ENCODE peak calls at places on chromosome 17, in four cellular contexts. L is HL-60, E is K562, S is GM12878. N is an unnamed sample.

GRCh38 chr17:72056727-72057290 is 64.0 kb upstream of the SOX9 start:
- DNase-seq in E (no peak), S (no peak), L (no peak), N (no peak)

GRCh38 chr17:17959520-17960361 is 12.5 kb downstream of the TOM1L2 start:
- DNase-seq in E (no peak), L (no peak), S (peak), N (no peak)

GRCh38 chr17:8912060-8912981 is 44.8 kb upstream of the PIK3R6 start:
- DNase-seq in S (no peak), E (no peak), L (no peak), N (no peak)

GRCh38 chr17:2232244-2232638 is 71.3 kb downstream of the SMG6 start:
- DNase-seq in L (no peak), E (no peak), S (no peak), N (no peak)

GRCh38 chr17:12597895-12598294 is 67.8 kb upstream of the MYOCD start:
- DNase-seq in S (no peak), L (no peak), E (no peak), N (no peak)

GRCh38 chr17:46853896-46854444 is 2.6 kb downstream of the WNT9B start:
- DNase-seq in S (no peak), E (no peak), L (no peak), N (no peak)

GRCh38 chr17:44905006-44906000 is 6.1 kb upstream of the EFTUD2 start:
- DNase-seq in E (no peak), L (no peak), S (no peak), N (no peak)

GRCh38 chr17:1231456-1231855 is 38.8 kb upstream of the BHLHA9 start:
- DNase-seq in E (no peak), L (peak), S (no peak), N (no peak)

GRCh38 chr17:73455050-73455687 is 143.4 kb upstream of the CDC42EP4 start:
- DNase-seq in L (no peak), E (no peak), S (no peak), N (no peak)

GRCh38 chr17:50028207-50029120 is 27.4 kb upstream of the ITGA3 start:
- DNase-seq in L (no peak), S (no peak), E (no peak), N (no peak)

GRCh38 chr17:74028717-74029116 is 174.8 kb upstream of the RPL38 start:
- DNase-seq in L (no peak), E (no peak), S (no peak), N (no peak)

GRCh38 chr17:40532520-40533253 is 31.3 kb upstream of the TNS4 start:
- DNase-seq in S (no peak), L (no peak), E (no peak), N (no peak)

GRCh38 chr17:38879878-38880727 is 10.2 kb downstream of the LASP1 start:
- DNase-seq in E (no peak), L (no peak), S (no peak), N (no peak)

GRCh38 chr17:74163271-74163821 is 40.1 kb upstream of the RPL38 start:
- DNase-seq in E (peak), L (peak), S (no peak), N (no peak)

GRCh38 chr17:40371261-40371929 is 6.9 kb upstream of the GJD3 start:
- DNase-seq in L (no peak), E (peak), S (no peak), N (no peak)

DNA sequence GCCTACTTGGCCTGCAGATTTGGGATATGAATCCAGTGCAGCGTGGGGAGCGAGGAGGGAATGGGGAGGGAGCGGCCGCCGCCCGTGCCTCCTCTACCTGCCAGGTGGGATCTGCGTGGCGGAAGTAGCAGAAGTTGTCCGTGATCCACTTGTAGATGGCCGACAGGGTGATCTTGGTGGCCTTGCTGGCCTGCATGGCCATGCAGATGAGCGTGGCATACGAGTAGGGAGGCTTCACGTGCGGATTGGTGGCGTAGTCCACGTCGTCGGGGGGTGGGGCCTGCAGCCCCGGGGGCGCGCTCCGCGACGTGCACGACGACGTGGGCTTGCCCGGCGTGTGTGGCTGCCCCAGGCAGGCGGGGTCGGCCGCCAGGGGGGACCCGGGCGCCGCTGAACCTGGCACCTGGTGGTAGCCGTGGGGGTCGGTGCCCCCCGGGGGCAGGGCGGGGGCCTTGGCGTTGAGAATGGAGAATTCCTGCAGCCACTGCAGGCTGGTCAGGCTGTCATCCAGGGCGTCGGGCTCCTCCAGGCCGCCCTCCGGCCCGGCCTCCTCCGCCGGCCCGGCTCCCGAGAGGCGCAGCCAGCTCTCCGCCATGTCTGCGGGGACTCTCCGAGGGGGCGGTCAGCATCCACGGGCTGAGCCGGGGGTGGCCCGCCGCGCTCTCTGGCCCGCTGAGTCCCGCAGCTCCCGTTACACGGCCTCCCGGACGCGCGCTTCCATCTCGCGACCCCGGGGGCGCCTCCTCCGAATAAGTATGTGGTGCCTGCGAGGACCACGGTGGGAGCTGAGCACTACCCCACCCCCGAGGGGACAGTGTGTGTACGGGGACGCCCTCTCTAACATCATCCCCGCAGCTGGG is 1.0 kb downstream of the FOXJ1 start:
- DNase-seq in E (peak), L (no peak), S (no peak), N (peak)
- TF ChIP-seq SPI1 in E (no peak), L (no peak), S (no peak), N (no peak)

DNA sequence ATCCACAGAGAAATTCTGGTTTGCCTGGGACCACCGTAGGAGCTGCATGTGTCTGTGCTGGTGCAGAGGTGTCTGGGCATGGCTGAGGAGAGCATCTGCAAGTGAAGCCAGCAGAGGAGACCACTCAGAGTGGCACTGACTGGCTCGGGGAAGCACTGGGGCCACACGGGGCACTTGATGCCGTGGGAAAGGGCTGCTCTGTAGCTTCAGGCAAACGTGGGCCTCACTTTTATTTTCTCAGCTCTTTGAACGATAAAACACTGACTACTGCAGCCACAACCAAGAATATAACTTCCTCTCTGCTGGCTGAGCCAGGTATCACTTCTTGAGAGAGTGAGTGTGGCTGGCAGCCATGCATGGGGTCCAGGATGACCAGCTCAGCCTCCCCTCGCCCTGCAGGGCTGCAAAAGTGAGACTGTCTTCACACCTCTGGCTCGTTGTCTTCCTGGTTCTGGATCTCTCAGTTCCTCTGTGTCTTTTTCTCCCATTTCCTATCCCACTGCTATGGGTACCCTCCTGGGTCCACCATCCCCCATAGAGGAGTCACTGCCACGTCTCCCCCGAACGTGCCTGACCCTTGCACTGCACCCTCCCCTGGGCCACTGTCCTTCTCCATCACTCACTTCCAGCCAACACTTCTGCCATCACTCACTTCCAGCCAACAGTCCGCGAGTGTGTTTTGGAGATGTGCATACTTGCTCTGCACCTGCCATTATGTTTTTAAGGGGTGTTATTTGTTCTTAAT is 201.4 kb upstream of the CHMP6 start:
- DNase-seq in L (no peak), S (peak), E (no peak), N (peak)
- TF ChIP-seq SPI1 in L (no peak), S (peak), E (no peak), N (peak)

GRCh38 chr17:3589784-3590183 is 19.4 kb downstream of the TRPV1 start:
- DNase-seq in L (no peak), E (no peak), S (no peak), N (no peak)
- TF ChIP-seq SPI1 in L (no peak), E (no peak), S (no peak), N (no peak)

GRCh38 chr17:4547118-4547906 is 7.9 kb downstream of the MYBBP1A start:
- DNase-seq in L (no peak), E (no peak), S (no peak), N (no peak)

GRCh38 chr17:4548061-4548461 is 7.1 kb downstream of the MYBBP1A start:
- DNase-seq in E (no peak), S (no peak), L (no peak), N (no peak)

GRCh38 chr17:4550534-4551039 is 4.6 kb downstream of the MYBBP1A start:
- DNase-seq in S (no peak), E (no peak), L (no peak), N (no peak)

GRCh38 chr17:4549781-4550533 is 5.2 kb downstream of the MYBBP1A start:
- DNase-seq in L (no peak), E (no peak), S (no peak), N (no peak)

GRCh38 chr17:4548721-4549531 is 6.3 kb downstream of the MYBBP1A start:
- DNase-seq in L (no peak), S (no peak), E (no peak), N (no peak)
- TF ChIP-seq SPI1 in L (no peak), S (no peak), E (no peak), N (no peak)

GRCh38 chr17:43532581-43532980 is 13.6 kb downstream of the ETV4 start:
- DNase-seq in S (no peak), L (no peak), E (no peak), N (no peak)
- TF ChIP-seq SPI1 in S (no peak), L (no peak), E (no peak), N (no peak)

GRCh38 chr17:58415371-58416055 is 1.8 kb downstream of the RNF43 start:
- DNase-seq in E (no peak), S (no peak), L (no peak), N (no peak)
- TF ChIP-seq SPI1 in E (no peak), S (no peak), L (no peak), N (no peak)

GRCh38 chr17:76379646-76380376 is 4.6 kb upstream of the SPHK1 start:
- DNase-seq in E (no peak), S (no peak), L (no peak), N (no peak)

GRCh38 chr17:76379275-76379641 is 5.2 kb upstream of the SPHK1 start:
- DNase-seq in S (no peak), E (no peak), L (no peak), N (no peak)

GRCh38 chr17:76381633-76382304 is 2.6 kb upstream of the SPHK1 start:
- DNase-seq in L (peak), S (no peak), E (no peak), N (no peak)

GRCh38 chr17:76376318-76377133 is 7.9 kb upstream of the SPHK1 start:
- DNase-seq in L (no peak), E (no peak), S (no peak), N (no peak)

DNA sequence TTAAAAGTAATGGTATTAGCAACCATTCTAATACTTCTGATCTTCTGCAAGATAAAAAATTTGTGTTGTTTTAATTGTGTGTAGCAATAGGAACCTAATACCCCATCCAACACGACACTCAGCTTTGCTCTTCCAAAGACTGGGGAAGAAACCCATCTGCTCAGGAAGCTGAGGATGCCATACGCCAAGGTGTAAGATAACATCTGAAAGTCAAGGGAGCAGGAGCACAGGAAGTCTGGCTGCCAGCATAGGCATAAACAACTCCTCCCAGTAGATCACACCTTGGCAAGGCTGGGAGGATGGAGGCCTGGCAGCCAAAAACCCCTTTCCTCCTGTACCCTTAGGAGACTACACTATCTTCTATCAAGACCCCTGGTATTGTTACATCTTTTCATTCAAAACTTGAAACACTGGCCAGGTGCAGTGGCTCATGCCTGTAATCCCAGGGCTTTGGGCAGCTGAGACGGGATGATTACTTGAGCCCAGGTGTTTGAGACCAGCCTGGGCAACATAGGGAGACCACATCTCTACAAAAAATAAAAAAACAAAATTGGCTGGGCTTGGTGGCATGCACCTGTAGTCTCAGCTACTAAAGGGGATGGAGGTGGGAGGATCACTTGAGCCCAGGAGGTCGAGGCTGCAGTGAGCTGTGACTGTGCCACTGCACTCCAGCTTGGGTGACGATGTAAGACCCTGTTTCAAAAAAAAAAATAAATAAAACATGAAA is 5.7 kb upstream of the SPHK1 start:
- DNase-seq in S (no peak), E (no peak), L (no peak), N (no peak)
- TF ChIP-seq SPI1 in S (no peak), E (no peak), L (no peak), N (no peak)

DNA sequence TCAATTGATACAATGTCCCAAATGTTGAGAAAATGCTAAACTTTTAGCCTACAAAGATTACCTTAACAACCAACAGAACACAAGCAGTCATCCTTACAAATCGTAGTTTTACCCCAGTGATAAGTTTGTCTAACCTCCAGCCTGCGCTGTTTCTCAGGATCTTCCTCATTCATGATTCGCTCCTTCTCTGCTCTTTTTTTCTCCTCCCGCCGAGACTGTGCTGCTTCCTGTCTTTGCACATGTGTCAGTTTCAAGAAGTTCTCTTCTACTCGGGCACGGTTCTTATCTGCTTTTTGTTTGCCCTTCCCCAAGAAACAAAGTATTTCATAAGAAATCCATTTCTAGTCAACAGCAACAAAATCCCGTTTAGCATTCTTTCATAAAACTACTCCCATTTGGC is 10.2 kb upstream of the STRADA start:
- DNase-seq in L (no peak), E (no peak), S (no peak), N (no peak)
- TF ChIP-seq SPI1 in L (peak), E (no peak), S (no peak), N (no peak)